ENCODE peak calls at places on chromosomes 2 and 18, in four cellular contexts. D, U, I and V are unnamed samples.

GRCh38 chr2:238370482-238371372 is 50.4 kb downstream of the TRAF3IP1 start:
- DNase-seq in I (peak; percentile 67), U (peak; percentile 71), D (peak; percentile 67), V (peak; percentile 35)

GRCh38 chr2:240560480-240561324 is 545 bp downstream of the DUSP28 start:
- DNase-seq in I (peak; percentile 100), U (peak; percentile 100), D (peak; percentile 100), V (peak; percentile 78)

GRCh38 chr2:236988690-236989639 is 96.7 kb upstream of the COPS8 start:
- DNase-seq in U (peak; percentile 75), D (peak; percentile 43), I (peak; percentile 74), V (no peak)

GRCh38 chr18:8501044-8501443 is 108.2 kb upstream of the RAB12 start:
- DNase-seq in I (no peak), U (no peak), D (no peak), V (no peak)

GRCh38 chr2:226439337-226439736 is 360.3 kb downstream of the IRS1 start:
- DNase-seq in U (no peak), D (no peak), I (no peak), V (no peak)

GRCh38 chr2:189159273-189159672 is 20.3 kb downstream of the COL5A2 start:
- DNase-seq in I (no peak), U (no peak), D (no peak), V (no peak)

GRCh38 chr2:205696541-205697441 is 14.5 kb downstream of the NRP2 start:
- DNase-seq in I (no peak), U (no peak), D (no peak), V (no peak)

GRCh38 chr18:54240629-54241107 is 16.2 kb upstream of the MBD2 start:
- DNase-seq in D (no peak), I (no peak), U (peak; percentile 84), V (no peak)

DNA sequence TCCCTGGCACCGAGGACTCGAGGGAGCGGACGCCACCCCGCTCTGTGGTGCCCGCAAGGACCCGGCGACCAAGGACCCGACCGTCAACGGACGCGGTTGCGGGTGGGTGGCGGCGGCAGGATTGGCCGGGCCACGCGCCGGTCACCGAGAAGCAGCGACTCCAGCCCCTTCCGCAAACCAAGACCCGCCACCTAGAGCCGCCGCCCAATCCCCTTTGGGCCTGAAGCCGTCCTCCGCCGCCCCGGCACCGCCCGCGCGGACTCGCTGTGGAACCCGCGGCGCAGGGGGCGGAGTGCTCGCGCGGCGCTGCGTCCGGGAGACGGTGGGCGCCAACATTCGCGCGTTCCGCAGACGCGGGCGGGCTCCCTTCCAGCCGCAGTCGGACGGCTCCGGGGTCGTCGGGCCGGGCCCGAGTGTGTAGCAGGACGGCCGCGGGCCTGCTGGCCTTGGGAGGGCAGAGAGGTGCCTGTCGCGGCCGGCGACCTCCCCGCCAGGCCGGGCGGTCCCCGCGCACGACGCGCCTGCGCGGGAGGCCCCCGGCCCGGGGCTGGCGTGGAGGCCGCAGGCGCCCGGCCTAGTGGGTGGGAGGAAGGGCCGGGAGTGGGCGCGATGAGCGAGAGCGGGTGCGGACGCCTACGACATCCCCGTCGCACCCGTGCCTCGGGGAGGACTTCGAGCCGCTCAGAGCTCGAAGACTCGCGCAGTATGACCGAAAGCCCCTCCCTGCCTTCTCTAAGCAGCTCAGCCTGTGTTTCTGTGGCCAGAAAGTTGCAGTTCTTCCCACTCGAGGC is at the start of the genes FAM228B and PFN4:
- DNase-seq in D (peak; percentile 90), I (peak; percentile 87), U (peak; percentile 90), V (peak; percentile 89)
- TF ChIP-seq POLR2A in D (peak; percentile 72), I (no peak), U (peak; percentile 74), V (peak; percentile 60)

DNA sequence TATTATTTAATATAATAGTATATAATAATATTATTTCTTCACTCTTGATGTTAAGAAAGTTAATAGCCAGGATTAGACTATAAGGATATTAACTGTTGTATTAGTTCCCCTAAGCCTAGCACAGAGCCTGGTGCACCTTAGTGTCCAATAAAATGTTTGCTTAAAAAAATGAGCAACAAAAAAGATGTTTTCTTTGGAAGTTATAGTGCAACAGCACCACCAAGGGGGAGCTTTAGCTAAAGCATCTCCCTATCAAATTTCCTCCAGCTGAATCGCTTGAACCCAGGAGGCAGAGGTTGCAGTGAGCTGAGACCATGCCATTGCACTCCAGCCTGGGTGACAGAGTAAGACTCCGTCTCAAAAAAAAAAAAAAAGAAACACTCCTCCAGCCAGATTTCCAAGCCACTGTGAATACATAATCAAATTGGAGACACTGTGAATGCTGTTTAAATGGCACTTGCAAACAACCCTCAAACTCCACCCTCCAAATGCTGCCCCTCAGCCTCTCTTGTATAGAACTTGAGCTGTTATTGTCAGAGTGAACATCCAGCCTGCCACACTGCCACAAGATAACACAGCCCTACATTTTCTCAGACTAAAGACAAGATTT is 221.9 kb downstream of the DYM start:
- DNase-seq in U (no peak), D (no peak), I (no peak), V (no peak)
- TF ChIP-seq POLR2A in U (no peak), D (no peak), I (no peak), V (no peak)

GRCh38 chr2:74559912-74560311 is 5.4 kb downstream of the DOK1 start:
- DNase-seq in I (no peak), U (no peak), D (no peak), V (no peak)

GRCh38 chr2:74560591-74560990 is 6.1 kb downstream of the DOK1 start:
- DNase-seq in I (no peak), D (no peak), U (no peak), V (no peak)

GRCh38 chr2:74556159-74556558 is 1.6 kb downstream of the DOK1 start:
- DNase-seq in U (no peak), I (no peak), D (no peak), V (no peak)

GRCh38 chr2:74556831-74557370 is 2.4 kb downstream of the DOK1 start:
- DNase-seq in D (no peak), I (no peak), U (no peak), V (no peak)

GRCh38 chr2:74558284-74559230 is 4.0 kb downstream of the DOK1 start:
- DNase-seq in U (no peak), I (no peak), D (no peak), V (no peak)
- TF ChIP-seq POLR2A in U (no peak), I (no peak), D (no peak), V (no peak)

GRCh38 chr2:133489146-133489545 is 79.1 kb downstream of the NCKAP5 start:
- DNase-seq in D (no peak), U (no peak), I (no peak), V (no peak)

GRCh38 chr2:133485868-133486267 is 82.4 kb downstream of the NCKAP5 start:
- DNase-seq in D (no peak), I (no peak), U (no peak), V (no peak)

GRCh38 chr2:133484106-133484505 is 84.2 kb downstream of the NCKAP5 start:
- DNase-seq in U (no peak), I (no peak), D (no peak), V (no peak)

GRCh38 chr2:133484783-133485182 is 83.5 kb downstream of the NCKAP5 start:
- DNase-seq in D (no peak), U (no peak), I (no peak), V (no peak)

DNA sequence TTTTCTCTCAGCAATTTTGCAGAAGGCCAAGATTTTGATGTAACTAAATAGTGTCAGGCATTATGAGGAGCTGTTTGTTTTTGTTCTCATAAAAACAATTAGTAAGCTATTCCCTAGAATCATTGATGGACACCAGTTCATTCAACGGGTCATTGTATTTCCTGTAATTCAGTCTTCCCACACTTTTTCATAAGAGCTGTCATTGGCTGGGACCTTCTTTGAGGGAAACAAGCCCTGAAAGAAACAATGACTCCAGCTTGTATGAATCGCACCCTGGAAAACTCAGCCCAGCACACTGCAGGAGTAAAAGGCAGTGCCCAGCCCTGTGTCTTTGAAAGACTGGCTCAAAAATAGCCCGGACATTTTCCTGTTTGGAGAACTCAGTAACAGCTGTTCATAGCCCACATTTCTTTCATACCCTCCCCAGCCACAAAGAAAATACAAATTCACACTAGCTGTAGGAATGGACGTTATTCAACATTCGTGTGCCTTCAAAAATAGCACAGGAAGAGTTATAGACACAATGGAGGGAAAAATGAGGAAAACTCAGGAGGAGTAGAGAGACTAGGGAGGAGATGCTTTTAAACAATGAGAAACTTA is 81.5 kb downstream of the NCKAP5 start:
- DNase-seq in U (no peak), D (no peak), I (no peak), V (no peak)
- TF ChIP-seq POLR2A in U (no peak), D (no peak), I (no peak), V (no peak)